ENCODE peak calls at places on chromosomes 2 and 18, in six cellular contexts. L is HepG2, W is astrocyte, H is GM23248, M is fibroblast of lung, O is neural progenitor cell. S is an unnamed sample.

GRCh38 chr18:31010601-31011000 is 31.9 kb downstream of the DSC3 start:
- DNase-seq in W (peak; percentile 21), L (no peak), H (no peak), O (no peak), M (no peak), S (no peak)

GRCh38 chr2:201049455-201049854 is 22.0 kb downstream of the HYCC2 start:
- DNase-seq in L (no peak), W (no peak), M (no peak), O (no peak), H (no peak), S (no peak)

GRCh38 chr2:47072018-47072691 is 83.0 kb downstream of the STPG4 start:
- DNase-seq in W (peak; percentile 97), O (peak; percentile 70), H (peak; percentile 99), M (peak; percentile 90), L (no peak), S (no peak)

GRCh38 chr18:49784427-49785185 is 28.7 kb downstream of the ACAA2 start:
- DNase-seq in H (peak; percentile 77), W (no peak), M (peak; percentile 57), L (no peak), O (no peak), S (peak; percentile 23)

GRCh38 chr2:106261871-106262321 is 67.8 kb upstream of the UXS1 start:
- DNase-seq in M (no peak), L (no peak), O (no peak), W (no peak), H (no peak), S (no peak)

GRCh38 chr2:13040043-13040442 is 323.3 kb downstream of the TRIB2 start:
- DNase-seq in O (no peak), M (no peak), W (no peak), H (no peak), L (no peak), S (no peak)

GRCh38 chr2:171325886-171326585 is 107.8 kb downstream of the METTL8 start:
- DNase-seq in O (no peak), M (no peak), W (no peak), H (no peak), L (no peak), S (no peak)

GRCh38 chr18:41870817-41871216 is 84.2 kb upstream of the PIK3C3 start:
- DNase-seq in W (peak; percentile 19), H (peak; percentile 32), M (no peak), O (no peak), L (no peak), S (peak; percentile 67)

GRCh38 chr2:70140978-70141753 is 49.7 kb downstream of the C2orf42 start:
- DNase-seq in M (peak; percentile 37), H (peak; percentile 53), L (peak; percentile 48), O (peak; percentile 59), W (peak; percentile 23), S (peak; percentile 96)

GRCh38 chr18:61569176-61569892 is 236.1 kb downstream of the CDH20 start:
- DNase-seq in H (peak; percentile 76), M (peak; percentile 76), L (no peak), W (peak; percentile 86), O (no peak), S (peak; percentile 58)

GRCh38 chr2:3101704-3102055 is 275.9 kb downstream of the EIPR1 start:
- DNase-seq in L (no peak), W (no peak), M (no peak), H (no peak), O (no peak), S (no peak)

GRCh38 chr2:85794491-85795121 is 40.8 kb downstream of the ATOH8 start:
- DNase-seq in L (no peak), H (no peak), O (no peak), M (no peak), W (no peak), S (no peak)

GRCh38 chr2:230872151-230872967 is 7.6 kb downstream of the ITM2C start:
- DNase-seq in L (no peak), H (no peak), O (no peak), W (no peak), M (no peak), S (no peak)

GRCh38 chr2:212027681-212028628 is 510.6 kb downstream of the ERBB4 start:
- DNase-seq in W (no peak), L (no peak), M (peak; percentile 53), H (peak; percentile 37), O (no peak), S (no peak)

GRCh38 chr2:204021290-204022081 is 84.9 kb downstream of the ICOS start:
- DNase-seq in W (peak; percentile 18), O (no peak), H (no peak), L (no peak), M (peak; percentile 14), S (no peak)

GRCh38 chr18:75213610-75214009 is 3.0 kb downstream of the TSHZ1 start:
- DNase-seq in M (peak; percentile 65), L (no peak), H (peak; percentile 51), W (peak; percentile 80), O (no peak), S (peak; percentile 46)

GRCh38 chr2:76154981-76155380 is 444.3 kb upstream of the GCFC2 start:
- DNase-seq in M (no peak), H (no peak), L (no peak), O (no peak), W (no peak), S (no peak)

GRCh38 chr18:8967573-8967972 is 134.9 kb upstream of the NDUFV2 start:
- DNase-seq in H (no peak), L (no peak), O (no peak), W (no peak), M (no peak), S (no peak)

GRCh38 chr2:197008229-197008628 is 81.7 kb upstream of the PGAP1 start:
- DNase-seq in L (no peak), M (peak; percentile 37), H (peak; percentile 87), O (no peak), W (peak; percentile 13), S (peak; percentile 80)

GRCh38 chr18:42274488-42275137 is 319.6 kb downstream of the PIK3C3 start:
- DNase-seq in L (peak; percentile 62), H (peak; percentile 30), W (no peak), M (peak; percentile 16), O (peak; percentile 23), S (peak; percentile 6)

GRCh38 chr2:78979380-78980238 is 45.9 kb upstream of the REG3G start:
- DNase-seq in W (no peak), M (peak; percentile 6), L (peak; percentile 53), O (peak; percentile 86), H (peak; percentile 39), S (peak; percentile 54)

GRCh38 chr2:54599326-54599710 is 124.1 kb upstream of the EML6 start:
- DNase-seq in O (no peak), W (no peak), M (no peak), L (no peak), H (no peak), S (no peak)

GRCh38 chr18:35174093-35174731 is 66.6 kb upstream of the ZNF397 start:
- DNase-seq in H (no peak), W (no peak), M (no peak), O (no peak), L (no peak), S (no peak)

GRCh38 chr2:172710584-172711024 is 25.0 kb upstream of the RAPGEF4 start:
- DNase-seq in H (peak; percentile 90), W (peak; percentile 88), L (peak; percentile 25), M (peak; percentile 90), O (peak; percentile 47), S (peak; percentile 96)

GRCh38 chr2:239778042-239778811 is 246.9 kb downstream of the NDUFA10 start:
- DNase-seq in H (no peak), M (no peak), W (no peak), L (no peak), O (no peak), S (no peak)

GRCh38 chr2:15749460-15750432 is 158.1 kb downstream of the DDX1 start:
- DNase-seq in W (peak; percentile 17), L (no peak), O (no peak), M (no peak), H (peak; percentile 14), S (no peak)

DNA sequence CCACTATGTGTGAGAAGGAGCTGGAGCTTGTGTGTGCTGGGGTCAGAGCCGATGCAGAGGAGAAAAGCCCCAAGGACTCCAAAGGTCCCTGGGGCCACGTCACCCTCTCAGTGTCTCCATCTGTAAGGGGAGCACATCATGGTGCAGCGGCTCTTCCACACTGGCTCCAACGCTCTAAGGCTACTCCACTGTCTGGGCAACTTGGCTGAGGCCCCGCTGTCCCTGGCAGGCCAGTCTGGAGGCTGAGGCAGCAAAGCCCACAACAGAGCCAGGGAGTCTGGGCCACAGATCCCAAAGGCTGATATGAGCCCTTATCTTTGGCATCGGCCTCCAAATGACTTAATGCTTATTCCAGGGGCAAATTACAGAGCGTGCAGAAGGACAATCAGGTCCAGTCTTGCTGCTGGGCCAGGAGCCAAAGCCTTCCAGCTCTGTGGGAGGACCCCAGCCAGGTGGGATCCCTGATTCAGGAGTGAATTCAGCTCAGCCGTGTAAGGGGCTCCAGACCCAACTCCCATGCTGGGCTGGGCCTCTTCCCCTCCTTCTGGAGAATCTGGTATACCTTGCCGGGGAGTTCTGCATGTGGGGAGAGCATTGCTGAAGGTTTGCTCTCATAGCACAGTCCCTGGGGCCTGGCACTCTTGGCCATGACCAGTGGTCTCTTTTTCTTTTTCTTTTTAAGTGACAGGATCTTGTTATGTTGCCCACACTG is 1.8 kb upstream of the DUSP2 start:
- DNase-seq in M (no peak), O (no peak), L (no peak), H (peak; percentile 45), W (peak; percentile 70), S (no peak)
- H3K9ac ChIP-seq in M (no peak overlapping the region), O (no peak overlapping the region), L (no peak overlapping the region), H (no peak overlapping the region), W (peak overlapping the region; percentile 20), S (no peak overlapping the region)

DNA sequence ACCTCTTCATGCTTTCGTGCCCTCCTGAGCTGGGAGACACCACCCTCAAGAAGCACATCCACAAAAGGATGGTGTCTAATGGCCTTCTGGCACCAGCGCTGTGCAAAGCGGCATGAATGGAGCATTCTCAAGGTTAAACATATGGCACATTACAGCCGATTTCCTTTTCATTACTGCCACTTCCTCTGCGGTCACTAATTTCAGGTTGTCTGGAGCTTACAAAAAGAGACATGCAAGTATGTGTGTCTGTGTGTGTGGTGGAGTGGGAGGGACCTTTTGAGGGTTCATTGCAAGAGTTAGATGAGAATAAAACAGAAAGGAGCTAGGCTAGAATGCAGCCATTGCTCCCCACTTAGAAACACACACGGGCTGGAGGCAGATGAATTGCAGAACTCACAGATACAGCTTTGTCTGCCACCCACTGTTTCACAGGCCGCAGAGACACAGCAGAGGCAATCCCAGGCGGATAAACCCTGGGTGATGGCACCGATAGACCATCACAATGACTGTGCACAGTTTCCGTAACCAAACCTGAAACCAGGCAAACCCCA is 76.0 kb downstream of the TGIF1 start:
- DNase-seq in M (no peak), H (no peak), O (no peak), L (no peak), W (peak; percentile 68), S (no peak)
- H2AFZ ChIP-seq in M (no peak overlapping the region), H (no peak overlapping the region), O (no peak overlapping the region), L (no peak overlapping the region), W (peak overlapping the region; percentile 65), S (no peak overlapping the region)

GRCh38 chr2:145807978-145808377 is 1288.1 kb upstream of the ZEB2 start:
- DNase-seq in W (peak; percentile 18), H (peak; percentile 38), L (no peak), M (no peak), O (no peak), S (peak; percentile 52)
- H3K27ac ChIP-seq in W (no peak overlapping the region), H (no peak overlapping the region), L (no peak overlapping the region), M (no peak overlapping the region), O (no peak overlapping the region), S (no peak overlapping the region)

DNA sequence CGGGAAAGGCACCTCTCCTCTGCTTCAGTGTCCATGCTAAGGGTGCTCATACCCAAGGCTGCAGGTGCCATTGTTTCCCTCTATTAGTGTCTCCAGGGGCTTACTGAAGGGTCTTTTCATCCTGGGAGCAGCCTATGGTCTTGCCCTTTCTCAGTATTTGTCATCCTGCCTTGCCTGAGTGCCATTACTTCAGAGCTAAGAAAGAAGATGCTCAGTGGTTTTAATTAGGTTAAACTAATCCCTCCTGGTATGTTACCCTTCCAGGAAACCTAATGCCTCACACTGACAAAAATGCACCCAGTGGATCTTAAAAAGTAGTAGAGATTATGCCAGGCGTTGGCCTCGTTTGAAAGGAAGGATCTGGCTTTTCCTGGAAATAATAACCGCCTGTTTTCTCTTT is 151.4 kb downstream of the LRRTM1 start:
- DNase-seq in L (no peak), O (peak; percentile 79), M (no peak), W (no peak), H (peak; percentile 1), S (no peak)
- H3K9ac ChIP-seq in L (no peak overlapping the region), O (no peak overlapping the region), M (no peak overlapping the region), W (no peak overlapping the region), H (no peak overlapping the region), S (no peak overlapping the region)

S was measured in PC-3.